ENCODE peak calls at places on chromosomes 11 and 22, in seven cellular contexts. U, V, T, R, K, A and J are unnamed samples.

GRCh38 chr11:64848214-64848778 is 3.8 kb upstream of the CDC42BPG start:
- DNase-seq in U (peak), V (no peak), T (no peak), R (no peak), K (no peak), A (no peak), J (no peak)

GRCh38 chr11:104917259-104918112 is 19.2 kb upstream of the CASP12 start:
- DNase-seq in U (no peak), V (no peak), T (no peak), R (no peak), K (no peak), A (no peak), J (no peak)

GRCh38 chr11:62614275-62614674 is 1.2 kb downstream of the ROM1 start:
- DNase-seq in U (no peak), V (no peak), T (peak), R (peak), K (no peak), A (no peak), J (no peak)

GRCh38 chr11:69892237-69892985 is 73.2 kb upstream of the FGF3 start:
- DNase-seq in U (no peak), V (no peak), T (no peak), R (no peak), K (no peak), A (peak), J (no peak)

GRCh38 chr11:2857918-2858317 is 27.7 kb downstream of the CDKN1C start:
- DNase-seq in U (no peak), V (no peak), T (no peak), R (no peak), K (no peak), A (no peak), J (no peak)

GRCh38 chr11:134532921-134533421 is 120.9 kb upstream of the B3GAT1 start:
- DNase-seq in U (no peak), V (no peak), T (no peak), R (no peak), K (no peak), A (peak), J (no peak)

GRCh38 chr11:134474942-134475341 is 62.9 kb upstream of the B3GAT1 start:
- DNase-seq in U (no peak), V (no peak), T (no peak), R (no peak), K (no peak), A (no peak), J (no peak)

GRCh38 chr11:120471131-120471530 is 40.4 kb upstream of the GRIK4 start:
- DNase-seq in U (no peak), V (no peak), T (no peak), R (no peak), K (peak), A (no peak), J (no peak)

GRCh38 chr11:126140932-126141291 is 70.5 kb downstream of the RPUSD4 start:
- DNase-seq in U (no peak), V (no peak), T (no peak), R (peak), K (peak), A (peak), J (no peak)

GRCh38 chr11:59802639-59803176 is 7.9 kb downstream of the MRPL16 start:
- DNase-seq in U (peak), V (peak), T (peak), R (peak), K (peak), A (no peak), J (no peak)

GRCh38 chr11:75347781-75348613 is 3.5 kb downstream of the ARRB1 start:
- DNase-seq in U (no peak), V (no peak), T (peak), R (peak), K (no peak), A (no peak), J (no peak)

GRCh38 chr22:37996079-37996478 is 11.7 kb upstream of the SOX10 start:
- DNase-seq in U (no peak), V (no peak), T (no peak), R (peak), K (no peak), A (no peak), J (no peak)

GRCh38 chr11:116687458-116688201 is 85.2 kb downstream of the BUD13 start:
- DNase-seq in U (no peak), V (no peak), T (no peak), R (no peak), K (no peak), A (peak), J (no peak)

GRCh38 chr11:110079726-110080125 is 13.5 kb upstream of the ZC3H12C start:
- DNase-seq in U (no peak), V (no peak), T (no peak), R (no peak), K (no peak), A (no peak), J (no peak)

GRCh38 chr22:35582218-35582860 is 34.8 kb downstream of the MB start:
- DNase-seq in U (no peak), V (no peak), T (no peak), R (no peak), K (no peak), A (no peak), J (no peak)

GRCh38 chr22:30928401-30928800 is 40.2 kb downstream of the MORC2 start:
- DNase-seq in U (no peak), V (no peak), T (no peak), R (no peak), K (no peak), A (no peak), J (no peak)

GRCh38 chr11:20000393-20001134 is 159.7 kb downstream of the DBX1 start:
- DNase-seq in U (no peak), V (no peak), T (peak), R (no peak), K (no peak), A (no peak), J (no peak)

GRCh38 chr11:129728571-129728970 is 87.1 kb upstream of the TMEM45B start:
- DNase-seq in U (no peak), V (no peak), T (no peak), R (peak), K (no peak), A (no peak), J (no peak)

GRCh38 chr11:57069942-57070341 is 81.2 kb downstream of the OR5AK2 start:
- DNase-seq in U (no peak), V (no peak), T (no peak), R (peak), K (no peak), A (no peak), J (no peak)

GRCh38 chr11:630871-631270 is 3.9 kb upstream of the SCT start:
- DNase-seq in U (no peak), V (no peak), T (no peak), R (no peak), K (no peak), A (no peak), J (no peak)

GRCh38 chr11:124722176-124722575 is 17.6 kb upstream of the NRGN start:
- DNase-seq in U (no peak), V (no peak), T (no peak), R (no peak), K (no peak), A (no peak), J (no peak)

GRCh38 chr11:57314221-57314973 is 10.4 kb downstream of the TNKS1BP1 start:
- DNase-seq in U (no peak), V (no peak), T (no peak), R (no peak), K (no peak), A (peak), J (no peak)

GRCh38 chr11:118618115-118618990 is 10.9 kb downstream of the PHLDB1 start:
- DNase-seq in U (no peak), V (no peak), T (peak), R (peak), K (no peak), A (peak), J (no peak)

GRCh38 chr22:37419916-37420655 is 7.2 kb downstream of the ELFN2 start:
- DNase-seq in U (peak), V (no peak), T (no peak), R (peak), K (no peak), A (no peak), J (no peak)

GRCh38 chr11:87251560-87251959 is 213.8 kb downstream of the TMEM135 start:
- DNase-seq in U (no peak), V (no peak), T (no peak), R (peak), K (no peak), A (no peak), J (no peak)